ENCODE peak calls at places on chromosomes 3 and 15, in seven cellular contexts. Y is hepatocyte, M is GM12878, V is astrocyte, W is neural progenitor cell, J is PC-3, H is fibroblast of lung. L is an unnamed sample.

GRCh38 chr15:43748376-43748775 is 2.1 kb downstream of the PDIA3 start:
- DNase-seq in Y (no peak), W (no peak), H (peak; percentile 15), V (no peak), J (peak; percentile 19), M (no peak), L (peak; percentile 4)

GRCh38 chr3:112811150-112811884 is 35.3 kb downstream of the CD200R1L start:
- DNase-seq in M (no peak), Y (peak; percentile 74), H (peak; percentile 92), V (peak; percentile 94), J (no peak), W (no peak), L (no peak)

GRCh38 chr3:123951522-123952447 is 9.2 kb downstream of the CCDC14 start:
- DNase-seq in M (no peak), W (no peak), H (peak; percentile 16), J (no peak), Y (no peak), V (peak; percentile 20), L (no peak)

GRCh38 chr15:68187559-68187958 is 17.6 kb downstream of the CALML4 start:
- DNase-seq in M (no peak), V (peak; percentile 84), H (peak; percentile 86), Y (peak; percentile 51), J (no peak), W (no peak), L (peak; percentile 41)

GRCh38 chr15:75666823-75667501 is 19.2 kb downstream of the SNX33 start:
- DNase-seq in V (peak; percentile 99), Y (peak; percentile 51), H (peak; percentile 99), M (no peak), W (no peak), J (peak; percentile 90), L (peak; percentile 99)

GRCh38 chr3:19543212-19543841 is 390.7 kb downstream of the EFHB start:
- DNase-seq in V (no peak), M (peak; percentile 25), J (peak; percentile 40), H (no peak), W (peak; percentile 51), Y (peak; percentile 42), L (peak; percentile 29)

GRCh38 chr15:91472316-91472756 is 372.3 kb downstream of the SV2B start:
- DNase-seq in M (no peak), H (peak; percentile 15), Y (no peak), V (peak; percentile 8), J (no peak), W (no peak), L (no peak)

GRCh38 chr15:96171842-96172241 is 158.7 kb upstream of the NR2F2 start:
- DNase-seq in M (no peak), H (peak; percentile 54), V (peak; percentile 43), J (no peak), W (peak; percentile 21), Y (peak; percentile 55), L (peak; percentile 18)

GRCh38 chr15:29127506-29128430 is 141.9 kb downstream of the NSMCE3 start:
- DNase-seq in H (no peak), J (no peak), Y (no peak), V (no peak), W (no peak), M (no peak), L (no peak)

GRCh38 chr3:39941941-39942340 is 132.5 kb downstream of the MYRIP start:
- DNase-seq in W (no peak), Y (no peak), H (no peak), J (no peak), M (no peak), V (no peak), L (no peak)

GRCh38 chr3:125140011-125140813 is 72.3 kb downstream of the SLC12A8 start:
- DNase-seq in J (no peak), Y (no peak), M (no peak), H (peak; percentile 90), W (no peak), V (peak; percentile 86), L (peak; percentile 86)

GRCh38 chr3:10984371-10984896 is 8.1 kb upstream of the SLC6A1 start:
- DNase-seq in H (no peak), M (no peak), V (no peak), Y (no peak), J (no peak), W (no peak), L (no peak)

GRCh38 chr3:172461530-172462138 is 13.4 kb upstream of the GHSR start:
- DNase-seq in V (no peak), Y (peak; percentile 48), J (peak; percentile 68), H (peak; percentile 5), M (no peak), W (peak; percentile 42), L (peak; percentile 36)

GRCh38 chr3:188950832-188951489 is 220.8 kb upstream of the TPRG1 start:
- DNase-seq in M (no peak), H (peak; percentile 98), W (no peak), V (peak; percentile 98), Y (peak; percentile 90), J (peak; percentile 97), L (peak; percentile 85)

GRCh38 chr15:78195735-78196201 is 38.6 kb downstream of the ACSBG1 start:
- DNase-seq in H (no peak), W (peak; percentile 47), V (no peak), J (peak; percentile 54), M (no peak), Y (peak; percentile 67), L (peak; percentile 31)

GRCh38 chr3:64561503-64561810 is 126.3 kb downstream of the ADAMTS9 start:
- DNase-seq in H (no peak), Y (no peak), J (no peak), W (no peak), M (no peak), V (no peak), L (no peak)

GRCh38 chr15:48631191-48631770 is 14.2 kb downstream of the FBN1 start:
- DNase-seq in J (no peak), Y (no peak), V (no peak), W (peak; percentile 46), M (no peak), H (peak; percentile 50), L (no peak)

GRCh38 chr3:49535971-49536874 is 18.1 kb upstream of the BSN start:
- DNase-seq in W (no peak), M (no peak), V (no peak), J (no peak), Y (no peak), H (no peak), L (no peak)

GRCh38 chr3:37993811-37994638 is 3.4 kb downstream of the VILL start:
- DNase-seq in M (no peak), W (peak; percentile 61), Y (peak; percentile 88), H (peak; percentile 83), J (no peak), V (peak; percentile 70), L (no peak)

GRCh38 chr3:49387721-49388120 is 24.1 kb downstream of the RHOA start:
- DNase-seq in J (peak; percentile 83), H (no peak), V (no peak), M (no peak), Y (no peak), W (no peak), L (peak; percentile 43)

GRCh38 chr15:65460948-65461347 is 38.2 kb upstream of the IGDCC4 start:
- DNase-seq in J (no peak), V (peak; percentile 32), H (peak; percentile 49), M (no peak), Y (no peak), W (no peak), L (peak; percentile 23)

GRCh38 chr3:5058463-5058862 is 63.6 kb upstream of the ARL8B start:
- DNase-seq in M (no peak), J (peak; percentile 61), W (no peak), Y (peak; percentile 44), V (peak; percentile 94), H (peak; percentile 93), L (peak; percentile 71)

GRCh38 chr3:175413926-175414325 is 554.8 kb downstream of the NAALADL2 start:
- DNase-seq in Y (no peak), W (no peak), H (no peak), V (no peak), J (peak; percentile 79), M (no peak), L (no peak)

DNA sequence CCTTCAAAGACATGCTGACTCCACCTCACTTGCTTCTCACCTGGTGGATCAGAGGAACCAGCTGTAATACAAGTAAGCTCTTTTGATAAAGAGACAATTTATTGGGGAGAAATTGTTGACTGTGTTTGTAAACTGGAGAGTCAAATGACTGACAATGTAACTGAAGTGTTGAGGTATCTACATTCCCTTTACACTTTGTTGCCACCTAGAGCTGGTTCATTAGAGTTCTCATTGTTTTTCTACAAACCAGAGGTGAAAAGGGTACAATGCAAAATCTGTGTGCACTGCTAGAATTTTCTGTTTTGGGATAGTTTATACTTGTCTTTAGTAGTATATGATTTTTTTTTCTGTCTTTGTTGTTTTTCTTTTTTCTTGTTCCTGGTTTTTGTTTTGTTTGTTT is 8.7 kb upstream of the LRRC58 start:
- DNase-seq in V (no peak), H (no peak), W (no peak), M (no peak), J (no peak), Y (no peak), L (no peak)
- TF ChIP-seq EZH2 in V (no peak), H (no peak), W (no peak), M (no peak), J (no peak), Y (no peak), L (no peak)

GRCh38 chr3:164737174-164737573 is 341.1 kb downstream of the SI start:
- DNase-seq in H (no peak), V (no peak), J (no peak), W (no peak), M (no peak), Y (no peak), L (no peak)
- TF ChIP-seq EZH2 in H (no peak), V (no peak), J (no peak), W (no peak), M (no peak), Y (no peak), L (no peak)

GRCh38 chr3:187642861-187643260 is 27.3 kb downstream of the SST start:
- DNase-seq in J (no peak), V (no peak), W (no peak), Y (no peak), M (no peak), H (no peak), L (no peak)

GRCh38 chr3:187636528-187636927 is 33.7 kb downstream of the SST start:
- DNase-seq in J (no peak), H (no peak), W (no peak), M (no peak), Y (no peak), V (no peak), L (no peak)

GRCh38 chr3:187639912-187640822 is 30.0 kb downstream of the SST start:
- DNase-seq in M (no peak), J (no peak), H (no peak), Y (no peak), W (no peak), V (no peak), L (no peak)

GRCh38 chr3:187641319-187641976 is 28.7 kb downstream of the SST start:
- DNase-seq in M (no peak), H (no peak), Y (no peak), W (no peak), J (no peak), V (no peak), L (no peak)

DNA sequence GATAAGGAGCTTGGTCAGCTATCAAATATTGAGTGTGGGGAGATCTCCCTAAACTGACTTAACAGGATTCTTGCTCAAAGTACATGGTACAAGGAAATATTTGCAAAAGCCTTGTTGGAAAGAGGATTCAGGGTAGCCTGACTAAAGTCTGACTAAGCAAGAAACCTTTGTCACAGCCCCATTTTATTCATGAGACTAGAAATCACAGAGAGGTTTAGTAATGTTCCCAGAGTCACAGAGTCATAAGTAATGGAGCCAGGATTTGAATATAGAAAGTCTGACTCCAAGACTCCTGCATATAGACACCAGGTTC is 29.4 kb downstream of the SST start:
- DNase-seq in J (no peak), H (no peak), V (no peak), M (no peak), Y (no peak), W (no peak), L (no peak)
- TF ChIP-seq EZH2 in J (no peak), H (no peak), V (no peak), M (no peak), Y (no peak), W (no peak), L (no peak)

GRCh38 chr3:141231923-141232861 is 567 bp downstream of the PXYLP1 start:
- DNase-seq in J (peak; percentile 50), H (peak; percentile 5), Y (peak; percentile 68), V (no peak), W (peak; percentile 64), M (no peak), L (peak; percentile 45)
- TF ChIP-seq EZH2 in J (no peak), H (no peak), Y (no peak), V (no peak), W (no peak), M (no peak), L (no peak)

L was measured in mammary epithelial cell.